ENCODE peak calls at places on chromosomes 5 and 9, in ten cellular contexts. A, B, G, D, C, X, U, S, O and F are unnamed samples.

GRCh38 chr9:73270967-73271722 is 119.5 kb downstream of the ANXA1 start:
- DNase-seq in C (peak; percentile 73), U (peak; percentile 67), O (peak; percentile 74), D (no peak), B (no peak), S (no peak), A (no peak), G (peak; percentile 22), X (peak; percentile 29), F (no peak)

GRCh38 chr5:154757647-154758406 is 2.6 kb downstream of the LARP1 start:
- DNase-seq in G (no peak), B (no peak), C (no peak), A (no peak), O (no peak), S (no peak), U (no peak), X (no peak), D (peak; percentile 56), F (no peak)

GRCh38 chr9:31519011-31519410 is 865.4 kb upstream of the ACO1 start:
- DNase-seq in O (no peak), D (peak; percentile 64), A (no peak), X (no peak), S (no peak), C (no peak), B (no peak), G (no peak), U (no peak), F (no peak)

GRCh38 chr5:113508756-113509155 is 4.7 kb upstream of the YTHDC2 start:
- DNase-seq in O (no peak), U (no peak), X (no peak), S (no peak), A (no peak), C (no peak), G (no peak), B (no peak), D (no peak), F (no peak)

GRCh38 chr5:101943784-101944183 is 352.3 kb downstream of the SLCO4C1 start:
- DNase-seq in C (no peak), B (no peak), G (no peak), S (no peak), A (no peak), D (no peak), X (no peak), U (no peak), O (no peak), F (no peak)

GRCh38 chr5:148063861-148064260 is at the start of gene SPINK5:
- DNase-seq in S (no peak), B (no peak), X (no peak), C (no peak), O (no peak), G (no peak), A (no peak), D (no peak), U (no peak), F (no peak)

GRCh38 chr5:142697846-142698245 is 12.0 kb upstream of the FGF1 start:
- DNase-seq in S (no peak), A (no peak), B (no peak), G (no peak), C (peak; percentile 47), X (peak; percentile 67), U (no peak), D (no peak), O (peak; percentile 29), F (peak; percentile 15)

GRCh38 chr5:27341342-27341741 is 303.0 kb upstream of the CDH9 start:
- DNase-seq in O (no peak), D (no peak), S (no peak), C (no peak), X (no peak), B (no peak), A (no peak), G (no peak), U (no peak), F (no peak)

GRCh38 chr5:174773371-174773770 is 49.0 kb downstream of the MSX2 start:
- DNase-seq in A (no peak), S (no peak), C (no peak), O (no peak), X (no peak), B (no peak), U (no peak), D (no peak), G (no peak), F (no peak)

GRCh38 chr9:136012651-136013050 is 51.5 kb upstream of the UBAC1 start:
- DNase-seq in A (no peak), G (no peak), O (no peak), X (no peak), U (no peak), S (no peak), C (no peak), D (no peak), B (no peak), F (no peak)

GRCh38 chr5:175691761-175692160 is 33.9 kb downstream of the HRH2 start:
- DNase-seq in U (no peak), A (no peak), B (no peak), G (no peak), S (no peak), X (no peak), O (no peak), D (no peak), C (no peak), F (no peak)

GRCh38 chr9:114207034-114207815 is 51.9 kb downstream of the COL27A1 start:
- DNase-seq in B (no peak), D (no peak), A (peak; percentile 59), X (no peak), C (peak; percentile 32), S (no peak), G (peak; percentile 26), U (no peak), O (peak; percentile 70), F (no peak)

GRCh38 chr5:52956915-52957747 is 32.0 kb upstream of the ITGA2 start:
- DNase-seq in B (no peak), G (no peak), U (no peak), A (no peak), X (no peak), C (no peak), S (no peak), O (no peak), D (no peak), F (no peak)

GRCh38 chr5:14109771-14110170 is 33.4 kb upstream of the TRIO start:
- DNase-seq in X (no peak), D (no peak), S (no peak), G (no peak), A (no peak), C (no peak), O (no peak), U (no peak), B (no peak), F (no peak)